ENCODE peak calls at places on chromosomes 5 and 9, in ten cellular contexts. One of them, this sample, is unnamed.

GRCh38 chr9:25427290-25427689 is 251.0 kb downstream of the TUSC1 start:
- DNase-seq in T1000: no peak
- DNase-seq in ELR: no peak
- DNase-seq in upper lobe of left lung: no peak
- DNase-seq in T-helper 22 cell: no peak
- DNase-seq in GM10248: no peak
- DNase-seq in stimulated activated CD4-positive, alpha-beta T cell treated with anti-CD3 and anti-CD28 coated beads, Interleukin-1b, Interleukin-23, amount 100 ng/mL, for 24 hours: no peak
- DNase-seq in astrocyte of the spinal cord: no peak
- DNase-seq in head of caudate nucleus: no peak
- DNase-seq in dorsolateral prefrontal cortex: no peak
- DNase-seq in this sample: no peak

GRCh38 chr5:145989428-145989827 is 53.0 kb downstream of the SH3RF2 start:
- DNase-seq in T1000: no peak
- DNase-seq in ELR: peak
- DNase-seq in upper lobe of left lung: no peak
- DNase-seq in T-helper 22 cell: no peak
- DNase-seq in GM10248: no peak
- DNase-seq in stimulated activated CD4-positive, alpha-beta T cell treated with anti-CD3 and anti-CD28 coated beads, Interleukin-1b, Interleukin-23, amount 100 ng/mL, for 24 hours: no peak
- DNase-seq in astrocyte of the spinal cord: no peak
- DNase-seq in head of caudate nucleus: no peak
- DNase-seq in dorsolateral prefrontal cortex: no peak
- DNase-seq in this sample: no peak

GRCh38 chr9:104856413-104856941 is 71.5 kb downstream of the ABCA1 start:
- DNase-seq in T1000: no peak
- DNase-seq in ELR: no peak
- DNase-seq in upper lobe of left lung: no peak
- DNase-seq in T-helper 22 cell: no peak
- DNase-seq in GM10248: no peak
- DNase-seq in stimulated activated CD4-positive, alpha-beta T cell treated with anti-CD3 and anti-CD28 coated beads, Interleukin-1b, Interleukin-23, amount 100 ng/mL, for 24 hours: no peak
- DNase-seq in astrocyte of the spinal cord: no peak
- DNase-seq in head of caudate nucleus: no peak
- DNase-seq in dorsolateral prefrontal cortex: no peak
- DNase-seq in this sample: no peak

GRCh38 chr5:122743231-122743630 is 31.6 kb upstream of the SNX2 start:
- DNase-seq in T1000: no peak
- DNase-seq in ELR: no peak
- DNase-seq in upper lobe of left lung: no peak
- DNase-seq in T-helper 22 cell: no peak
- DNase-seq in GM10248: no peak
- DNase-seq in stimulated activated CD4-positive, alpha-beta T cell treated with anti-CD3 and anti-CD28 coated beads, Interleukin-1b, Interleukin-23, amount 100 ng/mL, for 24 hours: no peak
- DNase-seq in astrocyte of the spinal cord: no peak
- DNase-seq in head of caudate nucleus: no peak
- DNase-seq in dorsolateral prefrontal cortex: no peak
- DNase-seq in this sample: no peak

GRCh38 chr5:168075387-168075786 is 216.1 kb upstream of the WWC1 start:
- DNase-seq in T1000: no peak
- DNase-seq in ELR: no peak
- DNase-seq in upper lobe of left lung: no peak
- DNase-seq in T-helper 22 cell: no peak
- DNase-seq in GM10248: no peak
- DNase-seq in stimulated activated CD4-positive, alpha-beta T cell treated with anti-CD3 and anti-CD28 coated beads, Interleukin-1b, Interleukin-23, amount 100 ng/mL, for 24 hours: no peak
- DNase-seq in astrocyte of the spinal cord: no peak
- DNase-seq in head of caudate nucleus: no peak
- DNase-seq in dorsolateral prefrontal cortex: no peak
- DNase-seq in this sample: no peak

GRCh38 chr5:72015103-72015548 is 92.1 kb upstream of the MAP1B start:
- DNase-seq in T1000: no peak
- DNase-seq in ELR: peak
- DNase-seq in upper lobe of left lung: no peak
- DNase-seq in T-helper 22 cell: no peak
- DNase-seq in GM10248: no peak
- DNase-seq in stimulated activated CD4-positive, alpha-beta T cell treated with anti-CD3 and anti-CD28 coated beads, Interleukin-1b, Interleukin-23, amount 100 ng/mL, for 24 hours: no peak
- DNase-seq in astrocyte of the spinal cord: peak
- DNase-seq in head of caudate nucleus: peak
- DNase-seq in dorsolateral prefrontal cortex: peak
- DNase-seq in this sample: peak

GRCh38 chr9:806285-807156 is 35.0 kb upstream of the DMRT1 start:
- DNase-seq in T1000: no peak
- DNase-seq in ELR: peak
- DNase-seq in upper lobe of left lung: no peak
- DNase-seq in T-helper 22 cell: no peak
- DNase-seq in GM10248: peak
- DNase-seq in stimulated activated CD4-positive, alpha-beta T cell treated with anti-CD3 and anti-CD28 coated beads, Interleukin-1b, Interleukin-23, amount 100 ng/mL, for 24 hours: no peak
- DNase-seq in astrocyte of the spinal cord: peak
- DNase-seq in head of caudate nucleus: no peak
- DNase-seq in dorsolateral prefrontal cortex: no peak
- DNase-seq in this sample: peak

GRCh38 chr5:55691265-55692105 is 20.6 kb downstream of the SLC38A9 start:
- DNase-seq in T1000: no peak
- DNase-seq in ELR: peak
- DNase-seq in upper lobe of left lung: no peak
- DNase-seq in T-helper 22 cell: no peak
- DNase-seq in GM10248: peak
- DNase-seq in stimulated activated CD4-positive, alpha-beta T cell treated with anti-CD3 and anti-CD28 coated beads, Interleukin-1b, Interleukin-23, amount 100 ng/mL, for 24 hours: no peak
- DNase-seq in astrocyte of the spinal cord: peak
- DNase-seq in head of caudate nucleus: no peak
- DNase-seq in dorsolateral prefrontal cortex: no peak
- DNase-seq in this sample: peak

GRCh38 chr5:134091626-134092121 is 22.8 kb upstream of the TCF7 start:
- DNase-seq in T1000: no peak
- DNase-seq in ELR: no peak
- DNase-seq in upper lobe of left lung: no peak
- DNase-seq in T-helper 22 cell: no peak
- DNase-seq in GM10248: no peak
- DNase-seq in stimulated activated CD4-positive, alpha-beta T cell treated with anti-CD3 and anti-CD28 coated beads, Interleukin-1b, Interleukin-23, amount 100 ng/mL, for 24 hours: no peak
- DNase-seq in astrocyte of the spinal cord: no peak
- DNase-seq in head of caudate nucleus: no peak
- DNase-seq in dorsolateral prefrontal cortex: no peak
- DNase-seq in this sample: peak

GRCh38 chr9:5446451-5447236 is 3.7 kb upstream of the CD274 start:
- DNase-seq in T1000: no peak
- DNase-seq in ELR: peak
- DNase-seq in upper lobe of left lung: no peak
- DNase-seq in T-helper 22 cell: no peak
- DNase-seq in GM10248: no peak
- DNase-seq in stimulated activated CD4-positive, alpha-beta T cell treated with anti-CD3 and anti-CD28 coated beads, Interleukin-1b, Interleukin-23, amount 100 ng/mL, for 24 hours: no peak
- DNase-seq in astrocyte of the spinal cord: no peak
- DNase-seq in head of caudate nucleus: no peak
- DNase-seq in dorsolateral prefrontal cortex: no peak
- DNase-seq in this sample: no peak

GRCh38 chr5:170437621-170438375 is 48.6 kb upstream of the KCNMB1 start:
- DNase-seq in T1000: no peak
- DNase-seq in ELR: no peak
- DNase-seq in upper lobe of left lung: no peak
- DNase-seq in T-helper 22 cell: no peak
- DNase-seq in GM10248: no peak
- DNase-seq in stimulated activated CD4-positive, alpha-beta T cell treated with anti-CD3 and anti-CD28 coated beads, Interleukin-1b, Interleukin-23, amount 100 ng/mL, for 24 hours: no peak
- DNase-seq in astrocyte of the spinal cord: no peak
- DNase-seq in head of caudate nucleus: no peak
- DNase-seq in dorsolateral prefrontal cortex: no peak
- DNase-seq in this sample: no peak

GRCh38 chr5:78327761-78328510 is 32.5 kb upstream of the SCAMP1 start:
- DNase-seq in T1000: no peak
- DNase-seq in ELR: no peak
- DNase-seq in upper lobe of left lung: peak
- DNase-seq in T-helper 22 cell: no peak
- DNase-seq in GM10248: no peak
- DNase-seq in stimulated activated CD4-positive, alpha-beta T cell treated with anti-CD3 and anti-CD28 coated beads, Interleukin-1b, Interleukin-23, amount 100 ng/mL, for 24 hours: no peak
- DNase-seq in astrocyte of the spinal cord: no peak
- DNase-seq in head of caudate nucleus: no peak
- DNase-seq in dorsolateral prefrontal cortex: no peak
- DNase-seq in this sample: no peak

GRCh38 chr5:158816306-158816705 is 283.4 kb downstream of the EBF1 start:
- DNase-seq in T1000: no peak
- DNase-seq in ELR: no peak
- DNase-seq in upper lobe of left lung: no peak
- DNase-seq in T-helper 22 cell: no peak
- DNase-seq in GM10248: no peak
- DNase-seq in stimulated activated CD4-positive, alpha-beta T cell treated with anti-CD3 and anti-CD28 coated beads, Interleukin-1b, Interleukin-23, amount 100 ng/mL, for 24 hours: no peak
- DNase-seq in astrocyte of the spinal cord: no peak
- DNase-seq in head of caudate nucleus: no peak
- DNase-seq in dorsolateral prefrontal cortex: no peak
- DNase-seq in this sample: no peak

GRCh38 chr5:34053133-34053532 is 10.1 kb upstream of the C1QTNF3 start:
- DNase-seq in T1000: peak
- DNase-seq in ELR: peak
- DNase-seq in upper lobe of left lung: no peak
- DNase-seq in T-helper 22 cell: no peak
- DNase-seq in GM10248: no peak
- DNase-seq in stimulated activated CD4-positive, alpha-beta T cell treated with anti-CD3 and anti-CD28 coated beads, Interleukin-1b, Interleukin-23, amount 100 ng/mL, for 24 hours: no peak
- DNase-seq in astrocyte of the spinal cord: peak
- DNase-seq in head of caudate nucleus: no peak
- DNase-seq in dorsolateral prefrontal cortex: no peak
- DNase-seq in this sample: no peak

GRCh38 chr9:98031935-98032334 is 24.6 kb upstream of the NANS start:
- DNase-seq in T1000: no peak
- DNase-seq in ELR: peak
- DNase-seq in upper lobe of left lung: no peak
- DNase-seq in T-helper 22 cell: no peak
- DNase-seq in GM10248: no peak
- DNase-seq in stimulated activated CD4-positive, alpha-beta T cell treated with anti-CD3 and anti-CD28 coated beads, Interleukin-1b, Interleukin-23, amount 100 ng/mL, for 24 hours: no peak
- DNase-seq in astrocyte of the spinal cord: peak
- DNase-seq in head of caudate nucleus: no peak
- DNase-seq in dorsolateral prefrontal cortex: no peak
- DNase-seq in this sample: no peak

GRCh38 chr9:30967484-30967883 is 1417.0 kb upstream of the ACO1 start:
- DNase-seq in T1000: no peak
- DNase-seq in ELR: no peak
- DNase-seq in upper lobe of left lung: no peak
- DNase-seq in T-helper 22 cell: no peak
- DNase-seq in GM10248: no peak
- DNase-seq in stimulated activated CD4-positive, alpha-beta T cell treated with anti-CD3 and anti-CD28 coated beads, Interleukin-1b, Interleukin-23, amount 100 ng/mL, for 24 hours: no peak
- DNase-seq in astrocyte of the spinal cord: peak
- DNase-seq in head of caudate nucleus: no peak
- DNase-seq in dorsolateral prefrontal cortex: no peak
- DNase-seq in this sample: peak

GRCh38 chr5:673837-674629 is 19.1 kb downstream of the TPPP start:
- DNase-seq in T1000: no peak
- DNase-seq in ELR: peak
- DNase-seq in upper lobe of left lung: peak
- DNase-seq in T-helper 22 cell: no peak
- DNase-seq in GM10248: no peak
- DNase-seq in stimulated activated CD4-positive, alpha-beta T cell treated with anti-CD3 and anti-CD28 coated beads, Interleukin-1b, Interleukin-23, amount 100 ng/mL, for 24 hours: no peak
- DNase-seq in astrocyte of the spinal cord: no peak
- DNase-seq in head of caudate nucleus: peak
- DNase-seq in dorsolateral prefrontal cortex: peak
- DNase-seq in this sample: no peak

GRCh38 chr5:133123297-133123696 is 71.5 kb downstream of the HSPA4 start:
- DNase-seq in T1000: no peak
- DNase-seq in ELR: no peak
- DNase-seq in upper lobe of left lung: no peak
- DNase-seq in T-helper 22 cell: no peak
- DNase-seq in GM10248: no peak
- DNase-seq in stimulated activated CD4-positive, alpha-beta T cell treated with anti-CD3 and anti-CD28 coated beads, Interleukin-1b, Interleukin-23, amount 100 ng/mL, for 24 hours: no peak
- DNase-seq in astrocyte of the spinal cord: no peak
- DNase-seq in head of caudate nucleus: peak
- DNase-seq in dorsolateral prefrontal cortex: no peak
- DNase-seq in this sample: no peak

GRCh38 chr9:32398207-32398606 is 13.8 kb downstream of the ACO1 start:
- DNase-seq in T1000: no peak
- DNase-seq in ELR: peak
- DNase-seq in upper lobe of left lung: no peak
- DNase-seq in T-helper 22 cell: no peak
- DNase-seq in GM10248: no peak
- DNase-seq in stimulated activated CD4-positive, alpha-beta T cell treated with anti-CD3 and anti-CD28 coated beads, Interleukin-1b, Interleukin-23, amount 100 ng/mL, for 24 hours: no peak
- DNase-seq in astrocyte of the spinal cord: no peak
- DNase-seq in head of caudate nucleus: peak
- DNase-seq in dorsolateral prefrontal cortex: no peak
- DNase-seq in this sample: peak

GRCh38 chr5:110096419-110096818 is 406.7 kb downstream of the MAN2A1 start:
- DNase-seq in T1000: no peak
- DNase-seq in ELR: no peak
- DNase-seq in upper lobe of left lung: no peak
- DNase-seq in T-helper 22 cell: no peak
- DNase-seq in GM10248: no peak
- DNase-seq in stimulated activated CD4-positive, alpha-beta T cell treated with anti-CD3 and anti-CD28 coated beads, Interleukin-1b, Interleukin-23, amount 100 ng/mL, for 24 hours: no peak
- DNase-seq in astrocyte of the spinal cord: no peak
- DNase-seq in head of caudate nucleus: no peak
- DNase-seq in dorsolateral prefrontal cortex: no peak
- DNase-seq in this sample: peak

GRCh38 chr5:80953587-80953986 is 6.6 kb upstream of the RASGRF2 start:
- DNase-seq in T1000: no peak
- DNase-seq in ELR: no peak
- DNase-seq in upper lobe of left lung: no peak
- DNase-seq in T-helper 22 cell: no peak
- DNase-seq in GM10248: no peak
- DNase-seq in stimulated activated CD4-positive, alpha-beta T cell treated with anti-CD3 and anti-CD28 coated beads, Interleukin-1b, Interleukin-23, amount 100 ng/mL, for 24 hours: no peak
- DNase-seq in astrocyte of the spinal cord: no peak
- DNase-seq in head of caudate nucleus: no peak
- DNase-seq in dorsolateral prefrontal cortex: no peak
- DNase-seq in this sample: no peak

This sample was measured in globus pallidus.